ENCODE peak calls at places on chromosomes 12 and 14, in seven cellular contexts. One of them, this sample, is unnamed.

GRCh38 chr14:96832351-96832750 is 35.2 kb downstream of the VRK1 start:
- DNase-seq in ovary: no peak
- DNase-seq in fibroblast of pulmonary artery: no peak
- DNase-seq in IMR-90: no peak
- DNase-seq in left ventricle myocardium inferior: no peak
- DNase-seq in astrocyte of the cerebellum: no peak
- DNase-seq in body of pancreas: no peak
- DNase-seq in this sample: peak; percentile 20

GRCh38 chr12:47114481-47114892 is 34.7 kb upstream of the AMIGO2 start:
- DNase-seq in left ventricle myocardium inferior: no peak
- DNase-seq in ovary: no peak
- DNase-seq in astrocyte of the cerebellum: no peak
- DNase-seq in body of pancreas: no peak
- DNase-seq in IMR-90: no peak
- DNase-seq in fibroblast of pulmonary artery: no peak
- DNase-seq in this sample: peak; percentile 38

GRCh38 chr12:1826867-1827705 is 6.7 kb downstream of the LRTM2 start:
- DNase-seq in left ventricle myocardium inferior: no peak
- DNase-seq in ovary: no peak
- DNase-seq in IMR-90: no peak
- DNase-seq in body of pancreas: no peak
- DNase-seq in astrocyte of the cerebellum: no peak
- DNase-seq in fibroblast of pulmonary artery: no peak
- DNase-seq in this sample: no peak

GRCh38 chr12:114209852-114210251 is 196.1 kb downstream of the TBX5 start:
- DNase-seq in body of pancreas: no peak
- DNase-seq in left ventricle myocardium inferior: no peak
- DNase-seq in fibroblast of pulmonary artery: no peak
- DNase-seq in astrocyte of the cerebellum: no peak
- DNase-seq in ovary: no peak
- DNase-seq in IMR-90: no peak
- DNase-seq in this sample: no peak

GRCh38 chr14:87874676-87875075 is 118.3 kb downstream of the GALC start:
- DNase-seq in astrocyte of the cerebellum: no peak
- DNase-seq in fibroblast of pulmonary artery: no peak
- DNase-seq in body of pancreas: no peak
- DNase-seq in ovary: no peak
- DNase-seq in left ventricle myocardium inferior: no peak
- DNase-seq in IMR-90: no peak
- DNase-seq in this sample: peak; percentile 22

GRCh38 chr12:1594295-1595025 is at the start of gene FBXL14:
- DNase-seq in fibroblast of pulmonary artery: peak; percentile 90
- DNase-seq in left ventricle myocardium inferior: peak; percentile 92
- DNase-seq in ovary: peak; percentile 93
- DNase-seq in astrocyte of the cerebellum: no peak
- DNase-seq in IMR-90: peak; percentile 79
- DNase-seq in body of pancreas: peak; percentile 92
- DNase-seq in this sample: peak; percentile 94

GRCh38 chr12:130973906-130974305 is 20.2 kb downstream of the ADGRD1 start:
- DNase-seq in IMR-90: no peak
- DNase-seq in fibroblast of pulmonary artery: no peak
- DNase-seq in body of pancreas: no peak
- DNase-seq in left ventricle myocardium inferior: no peak
- DNase-seq in astrocyte of the cerebellum: no peak
- DNase-seq in ovary: no peak
- DNase-seq in this sample: no peak

GRCh38 chr12:132850291-132850690 is 21.6 kb upstream of the GOLGA3 start:
- DNase-seq in body of pancreas: no peak
- DNase-seq in astrocyte of the cerebellum: no peak
- DNase-seq in left ventricle myocardium inferior: no peak
- DNase-seq in fibroblast of pulmonary artery: no peak
- DNase-seq in IMR-90: no peak
- DNase-seq in ovary: no peak
- DNase-seq in this sample: no peak

GRCh38 chr14:24680516-24680915 is 46.5 kb upstream of the GZMB start:
- DNase-seq in ovary: no peak
- DNase-seq in left ventricle myocardium inferior: no peak
- DNase-seq in astrocyte of the cerebellum: no peak
- DNase-seq in fibroblast of pulmonary artery: no peak
- DNase-seq in body of pancreas: no peak
- DNase-seq in IMR-90: no peak
- DNase-seq in this sample: no peak

DNA sequence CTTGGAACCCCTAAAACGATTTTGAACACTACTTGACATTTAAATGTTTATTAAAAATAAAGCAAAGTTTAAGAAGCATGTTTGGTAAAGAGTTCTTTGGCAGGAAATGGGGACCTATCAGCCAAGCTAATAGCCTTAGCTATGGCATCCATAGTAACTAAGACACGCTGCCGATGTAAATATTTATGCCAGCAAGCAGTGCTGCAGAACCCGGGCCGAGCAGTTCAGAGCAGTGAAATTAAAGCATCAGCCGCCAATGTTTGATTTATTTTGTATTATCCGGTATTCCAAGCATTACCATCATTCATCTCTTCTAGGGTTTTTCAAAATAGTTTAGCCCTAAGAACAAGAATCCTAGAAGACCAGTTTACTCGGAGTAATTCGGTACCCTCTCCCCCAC is 61.6 kb downstream of the PPP2R5C start:
- DNase-seq in astrocyte of the cerebellum: no peak
- DNase-seq in ovary: no peak
- DNase-seq in fibroblast of pulmonary artery: no peak
- DNase-seq in left ventricle myocardium inferior: no peak
- DNase-seq in IMR-90: peak; percentile 52
- DNase-seq in body of pancreas: no peak
- DNase-seq in this sample: peak; percentile 13
- H3K4me3 ChIP-seq in astrocyte of the cerebellum: no peak overlapping the region
- H3K4me3 ChIP-seq in ovary: peak overlapping the region; percentile 15
- H3K4me3 ChIP-seq in fibroblast of pulmonary artery: no peak overlapping the region
- H3K4me3 ChIP-seq in left ventricle myocardium inferior: peak overlapping the region; percentile 46
- H3K4me3 ChIP-seq in IMR-90: no peak overlapping the region
- H3K4me3 ChIP-seq in body of pancreas: no peak overlapping the region
- H3K4me3 ChIP-seq in this sample: no peak overlapping the region

DNA sequence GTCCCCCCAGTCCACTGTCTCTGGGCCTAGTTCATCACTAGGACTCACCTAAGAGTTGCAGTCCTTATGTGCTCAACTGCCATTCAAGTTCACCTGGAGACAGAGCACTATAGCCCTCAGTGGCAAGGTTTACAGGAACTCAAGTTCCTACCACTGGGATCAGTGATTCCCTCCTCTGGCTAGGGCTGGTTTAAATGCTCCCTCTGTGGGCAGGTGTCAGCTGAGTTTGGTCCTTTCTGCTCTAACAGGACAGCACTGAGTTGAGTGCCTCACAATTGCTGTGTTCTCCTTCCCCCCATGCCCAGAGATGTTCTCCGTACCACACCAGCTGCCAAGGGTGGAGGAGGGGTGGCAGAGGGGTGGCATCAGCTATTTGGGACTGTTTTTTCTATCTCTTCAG is 20.8 kb upstream of the SAV1 start:
- DNase-seq in body of pancreas: no peak
- DNase-seq in fibroblast of pulmonary artery: no peak
- DNase-seq in astrocyte of the cerebellum: no peak
- DNase-seq in IMR-90: no peak
- DNase-seq in ovary: no peak
- DNase-seq in left ventricle myocardium inferior: no peak
- DNase-seq in this sample: no peak
- TF ChIP-seq CTCF in body of pancreas: no peak
- TF ChIP-seq CTCF in fibroblast of pulmonary artery: no peak
- TF ChIP-seq CTCF in astrocyte of the cerebellum: no peak
- TF ChIP-seq CTCF in IMR-90: no peak
- TF ChIP-seq CTCF in ovary: no peak
- TF ChIP-seq CTCF in left ventricle myocardium inferior: peak; percentile 31
- TF ChIP-seq CTCF in this sample: no peak

GRCh38 chr14:90699016-90699415 is 117.2 kb downstream of the TTC7B start:
- DNase-seq in fibroblast of pulmonary artery: no peak
- DNase-seq in body of pancreas: no peak
- DNase-seq in IMR-90: no peak
- DNase-seq in ovary: no peak
- DNase-seq in astrocyte of the cerebellum: no peak
- DNase-seq in left ventricle myocardium inferior: no peak
- DNase-seq in this sample: no peak

GRCh38 chr14:90697146-90697545 is 119.1 kb downstream of the TTC7B start:
- DNase-seq in fibroblast of pulmonary artery: no peak
- DNase-seq in body of pancreas: no peak
- DNase-seq in ovary: no peak
- DNase-seq in left ventricle myocardium inferior: no peak
- DNase-seq in IMR-90: no peak
- DNase-seq in astrocyte of the cerebellum: no peak
- DNase-seq in this sample: no peak

GRCh38 chr14:90698379-90698869 is 117.8 kb downstream of the TTC7B start:
- DNase-seq in left ventricle myocardium inferior: peak; percentile 78
- DNase-seq in IMR-90: peak; percentile 58
- DNase-seq in ovary: peak; percentile 64
- DNase-seq in body of pancreas: peak; percentile 40
- DNase-seq in fibroblast of pulmonary artery: peak; percentile 74
- DNase-seq in astrocyte of the cerebellum: peak; percentile 72
- DNase-seq in this sample: peak; percentile 35

GRCh38 chr14:90696728-90697127 is 119.5 kb downstream of the TTC7B start:
- DNase-seq in astrocyte of the cerebellum: no peak
- DNase-seq in ovary: no peak
- DNase-seq in fibroblast of pulmonary artery: no peak
- DNase-seq in left ventricle myocardium inferior: no peak
- DNase-seq in body of pancreas: no peak
- DNase-seq in IMR-90: no peak
- DNase-seq in this sample: no peak

GRCh38 chr14:90697577-90698206 is 118.5 kb downstream of the TTC7B start:
- DNase-seq in fibroblast of pulmonary artery: peak; percentile 83
- DNase-seq in astrocyte of the cerebellum: peak; percentile 68
- DNase-seq in IMR-90: peak; percentile 72
- DNase-seq in body of pancreas: peak; percentile 81
- DNase-seq in ovary: peak; percentile 87
- DNase-seq in left ventricle myocardium inferior: peak; percentile 87
- DNase-seq in this sample: peak; percentile 92
- H3K4me3 ChIP-seq in fibroblast of pulmonary artery: no peak overlapping the region
- H3K4me3 ChIP-seq in astrocyte of the cerebellum: no peak overlapping the region
- H3K4me3 ChIP-seq in IMR-90: no peak overlapping the region
- H3K4me3 ChIP-seq in body of pancreas: no peak overlapping the region
- H3K4me3 ChIP-seq in ovary: no peak overlapping the region
- H3K4me3 ChIP-seq in left ventricle myocardium inferior: peak overlapping the region; percentile 26
- H3K4me3 ChIP-seq in this sample: no peak overlapping the region

DNA sequence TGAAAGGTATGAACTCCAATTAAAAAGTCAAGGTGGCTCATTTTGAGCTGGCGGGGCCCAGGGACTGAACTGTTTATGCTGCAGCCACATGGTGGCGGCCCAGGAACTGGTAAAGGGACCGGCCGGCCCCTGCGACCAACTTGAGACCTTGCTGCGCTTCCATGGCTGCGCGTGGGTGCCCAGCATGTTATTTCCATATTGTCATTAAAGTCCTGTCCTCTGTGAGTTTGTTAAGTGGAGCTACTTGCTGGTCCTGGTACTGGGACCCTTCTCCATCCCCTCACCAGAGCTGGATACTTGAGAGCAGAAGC is 62.3 kb downstream of the BEGAIN start:
- DNase-seq in fibroblast of pulmonary artery: no peak
- DNase-seq in IMR-90: peak; percentile 15
- DNase-seq in body of pancreas: peak; percentile 72
- DNase-seq in left ventricle myocardium inferior: no peak
- DNase-seq in ovary: peak; percentile 54
- DNase-seq in astrocyte of the cerebellum: no peak
- DNase-seq in this sample: peak; percentile 45
- TF ChIP-seq CTCF in fibroblast of pulmonary artery: no peak
- TF ChIP-seq CTCF in IMR-90: peak; percentile 55
- TF ChIP-seq CTCF in body of pancreas: peak; percentile 49
- TF ChIP-seq CTCF in left ventricle myocardium inferior: no peak
- TF ChIP-seq CTCF in ovary: no peak
- TF ChIP-seq CTCF in astrocyte of the cerebellum: peak; percentile 59
- TF ChIP-seq CTCF in this sample: peak; percentile 19

DNA sequence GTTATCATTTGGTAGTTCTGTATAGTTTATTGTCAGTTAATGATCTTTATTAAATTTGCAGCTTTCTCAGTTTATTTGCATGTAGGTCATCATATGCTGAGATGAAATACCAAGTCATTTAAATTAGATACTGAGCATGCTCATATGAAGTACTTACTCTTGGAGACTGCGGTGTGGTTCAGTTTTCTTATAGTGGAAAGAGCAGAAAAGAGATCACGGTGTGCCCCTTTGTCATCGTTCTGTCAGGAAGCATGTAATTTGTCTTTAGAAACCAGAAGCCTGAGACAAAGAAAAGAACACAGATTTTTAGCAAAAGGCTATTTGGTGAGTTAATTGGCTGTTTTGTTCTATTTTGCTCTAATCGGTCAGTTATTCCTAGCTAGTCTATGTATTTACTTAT is 75.6 kb downstream of the PLEKHA5 start:
- DNase-seq in IMR-90: no peak
- DNase-seq in ovary: no peak
- DNase-seq in fibroblast of pulmonary artery: no peak
- DNase-seq in body of pancreas: no peak
- DNase-seq in left ventricle myocardium inferior: no peak
- DNase-seq in astrocyte of the cerebellum: no peak
- DNase-seq in this sample: no peak
- H3K4me3 ChIP-seq in IMR-90: no peak overlapping the region
- H3K4me3 ChIP-seq in ovary: peak overlapping the region; percentile 3
- H3K4me3 ChIP-seq in fibroblast of pulmonary artery: no peak overlapping the region
- H3K4me3 ChIP-seq in body of pancreas: no peak overlapping the region
- H3K4me3 ChIP-seq in left ventricle myocardium inferior: no peak overlapping the region
- H3K4me3 ChIP-seq in astrocyte of the cerebellum: peak overlapping the region; percentile 4
- H3K4me3 ChIP-seq in this sample: peak overlapping the region; percentile 10

GRCh38 chr14:60561845-60562746 is 53.1 kb downstream of the SIX6 start:
- DNase-seq in IMR-90: peak; percentile 82
- DNase-seq in body of pancreas: peak; percentile 37
- DNase-seq in astrocyte of the cerebellum: peak; percentile 66
- DNase-seq in left ventricle myocardium inferior: no peak
- DNase-seq in fibroblast of pulmonary artery: peak; percentile 79
- DNase-seq in ovary: peak; percentile 53
- DNase-seq in this sample: peak; percentile 86
- TF ChIP-seq CTCF in IMR-90: peak; percentile 80
- TF ChIP-seq CTCF in body of pancreas: peak; percentile 27
- TF ChIP-seq CTCF in astrocyte of the cerebellum: peak; percentile 83
- TF ChIP-seq CTCF in left ventricle myocardium inferior: peak; percentile 69
- TF ChIP-seq CTCF in fibroblast of pulmonary artery: peak; percentile 79
- TF ChIP-seq CTCF in ovary: no peak
- TF ChIP-seq CTCF in this sample: peak; percentile 72

GRCh38 chr12:3081886-3082285 is 4.7 kb downstream of the TSPAN9 start:
- DNase-seq in fibroblast of pulmonary artery: no peak
- DNase-seq in IMR-90: peak; percentile 18
- DNase-seq in astrocyte of the cerebellum: no peak
- DNase-seq in ovary: no peak
- DNase-seq in left ventricle myocardium inferior: no peak
- DNase-seq in body of pancreas: no peak
- DNase-seq in this sample: no peak

GRCh38 chr12:3084742-3085141 is 7.6 kb downstream of the TSPAN9 start:
- DNase-seq in ovary: no peak
- DNase-seq in body of pancreas: no peak
- DNase-seq in IMR-90: no peak
- DNase-seq in left ventricle myocardium inferior: peak; percentile 37
- DNase-seq in astrocyte of the cerebellum: no peak
- DNase-seq in fibroblast of pulmonary artery: no peak
- DNase-seq in this sample: no peak

GRCh38 chr12:3083241-3083921 is 6.2 kb downstream of the TSPAN9 start:
- DNase-seq in ovary: no peak
- DNase-seq in left ventricle myocardium inferior: no peak
- DNase-seq in astrocyte of the cerebellum: no peak
- DNase-seq in IMR-90: no peak
- DNase-seq in fibroblast of pulmonary artery: no peak
- DNase-seq in body of pancreas: no peak
- DNase-seq in this sample: no peak

GRCh38 chr12:3085341-3086125 is 8.4 kb downstream of the TSPAN9 start:
- DNase-seq in ovary: no peak
- DNase-seq in IMR-90: no peak
- DNase-seq in astrocyte of the cerebellum: no peak
- DNase-seq in body of pancreas: no peak
- DNase-seq in fibroblast of pulmonary artery: no peak
- DNase-seq in left ventricle myocardium inferior: no peak
- DNase-seq in this sample: no peak

GRCh38 chr12:3083949-3084348 is 6.8 kb downstream of the TSPAN9 start:
- DNase-seq in left ventricle myocardium inferior: no peak
- DNase-seq in ovary: no peak
- DNase-seq in fibroblast of pulmonary artery: peak; percentile 62
- DNase-seq in astrocyte of the cerebellum: no peak
- DNase-seq in IMR-90: no peak
- DNase-seq in body of pancreas: no peak
- DNase-seq in this sample: no peak
- H3K4me3 ChIP-seq in left ventricle myocardium inferior: peak overlapping the region; percentile 38
- H3K4me3 ChIP-seq in ovary: no peak overlapping the region
- H3K4me3 ChIP-seq in fibroblast of pulmonary artery: no peak overlapping the region
- H3K4me3 ChIP-seq in astrocyte of the cerebellum: no peak overlapping the region
- H3K4me3 ChIP-seq in IMR-90: no peak overlapping the region
- H3K4me3 ChIP-seq in body of pancreas: no peak overlapping the region
- H3K4me3 ChIP-seq in this sample: no peak overlapping the region

This sample was measured in foreskin fibroblast.